ENCODE peak calls at places on chromosomes 16 and 17, in seven cellular contexts. One of them, this sample, is unnamed. For H3K4me1, the result is how much of the 10 kb centered on the place peaks cover.

GRCh38 chr17:34850964-34851363 is 110.3 kb downstream of the CCT6B start:
- DNase-seq in hepatocyte: no peak
- DNase-seq in PC-9: no peak
- DNase-seq in stomach: no peak
- DNase-seq in heart left ventricle: no peak
- DNase-seq in K562: no peak
- DNase-seq in A549: no peak
- DNase-seq in this sample: no peak

GRCh38 chr17:66944365-66945203 is 19.9 kb upstream of the CACNG4 start:
- DNase-seq in K562: no peak
- DNase-seq in hepatocyte: peak
- DNase-seq in heart left ventricle: no peak
- DNase-seq in stomach: no peak
- DNase-seq in PC-9: peak
- DNase-seq in A549: no peak
- DNase-seq in this sample: no peak

GRCh38 chr17:75691371-75692290 is 24.5 kb downstream of the SAP30BP start:
- DNase-seq in heart left ventricle: no peak
- DNase-seq in K562: no peak
- DNase-seq in hepatocyte: no peak
- DNase-seq in A549: no peak
- DNase-seq in PC-9: no peak
- DNase-seq in stomach: no peak
- DNase-seq in this sample: no peak

GRCh38 chr17:75430159-75430748 is 24.8 kb upstream of the GRB2 start:
- DNase-seq in PC-9: peak
- DNase-seq in hepatocyte: peak
- DNase-seq in stomach: no peak
- DNase-seq in A549: peak
- DNase-seq in K562: peak
- DNase-seq in heart left ventricle: no peak
- DNase-seq in this sample: peak

GRCh38 chr16:692356-693108 is 2.3 kb upstream of the WDR24 start:
- DNase-seq in stomach: no peak
- DNase-seq in hepatocyte: no peak
- DNase-seq in A549: no peak
- DNase-seq in PC-9: no peak
- DNase-seq in heart left ventricle: no peak
- DNase-seq in K562: no peak
- DNase-seq in this sample: no peak

GRCh38 chr17:7394452-7395191 is at the start of gene PLSCR3:
- DNase-seq in K562: peak
- DNase-seq in heart left ventricle: peak
- DNase-seq in stomach: peak
- DNase-seq in A549: peak
- DNase-seq in hepatocyte: peak
- DNase-seq in PC-9: peak
- DNase-seq in this sample: peak

GRCh38 chr17:18084256-18084655 is 3.5 kb upstream of the DRG2 start:
- DNase-seq in PC-9: no peak
- DNase-seq in stomach: no peak
- DNase-seq in hepatocyte: peak
- DNase-seq in A549: no peak
- DNase-seq in K562: no peak
- DNase-seq in heart left ventricle: no peak
- DNase-seq in this sample: no peak

GRCh38 chr16:64740261-64740660 is 381.6 kb downstream of the CDH11 start:
- DNase-seq in hepatocyte: no peak
- DNase-seq in heart left ventricle: no peak
- DNase-seq in PC-9: no peak
- DNase-seq in stomach: no peak
- DNase-seq in K562: no peak
- DNase-seq in A549: no peak
- DNase-seq in this sample: no peak

GRCh38 chr16:75703341-75703740 is 2.1 kb upstream of the DUXB start:
- DNase-seq in heart left ventricle: no peak
- DNase-seq in stomach: no peak
- DNase-seq in K562: no peak
- DNase-seq in PC-9: no peak
- DNase-seq in A549: no peak
- DNase-seq in hepatocyte: no peak
- DNase-seq in this sample: no peak

GRCh38 chr17:34306466-34306865 is 12.8 kb upstream of the CCL8 start:
- DNase-seq in stomach: no peak
- DNase-seq in heart left ventricle: no peak
- DNase-seq in A549: peak
- DNase-seq in hepatocyte: peak
- DNase-seq in K562: no peak
- DNase-seq in PC-9: no peak
- DNase-seq in this sample: no peak

GRCh38 chr16:56830669-56831068 is 34.3 kb upstream of the SLC12A3 start:
- DNase-seq in stomach: no peak
- DNase-seq in PC-9: no peak
- DNase-seq in K562: no peak
- DNase-seq in A549: no peak
- DNase-seq in heart left ventricle: no peak
- DNase-seq in hepatocyte: no peak
- DNase-seq in this sample: no peak

GRCh38 chr17:310111-311010 is 42.2 kb downstream of the RPH3AL start:
- DNase-seq in K562: no peak
- DNase-seq in PC-9: no peak
- DNase-seq in stomach: no peak
- DNase-seq in hepatocyte: no peak
- DNase-seq in heart left ventricle: no peak
- DNase-seq in A549: no peak
- DNase-seq in this sample: no peak

GRCh38 chr16:48525201-48526057 is 84.6 kb downstream of the N4BP1 start:
- DNase-seq in PC-9: no peak
- DNase-seq in stomach: no peak
- DNase-seq in K562: no peak
- DNase-seq in A549: no peak
- DNase-seq in heart left ventricle: no peak
- DNase-seq in hepatocyte: no peak
- DNase-seq in this sample: no peak

GRCh38 chr17:34312080-34312479 is 7.2 kb upstream of the CCL8 start:
- DNase-seq in stomach: no peak
- DNase-seq in heart left ventricle: no peak
- DNase-seq in A549: peak
- DNase-seq in hepatocyte: no peak
- DNase-seq in K562: no peak
- DNase-seq in PC-9: no peak
- DNase-seq in this sample: no peak

GRCh38 chr16:78906135-78906534 is 694.4 kb downstream of the MAF start:
- DNase-seq in hepatocyte: no peak
- DNase-seq in K562: no peak
- DNase-seq in A549: no peak
- DNase-seq in heart left ventricle: no peak
- DNase-seq in stomach: no peak
- DNase-seq in PC-9: no peak
- DNase-seq in this sample: no peak

GRCh38 chr17:32445976-32446375 is 1.7 kb downstream of the PSMD11 start:
- DNase-seq in PC-9: no peak
- DNase-seq in K562: no peak
- DNase-seq in A549: peak
- DNase-seq in heart left ventricle: no peak
- DNase-seq in stomach: no peak
- DNase-seq in hepatocyte: no peak
- DNase-seq in this sample: no peak

GRCh38 chr16:56191807-56192643 is 736 bp downstream of the GNAO1 start:
- DNase-seq in K562: no peak
- DNase-seq in stomach: no peak
- DNase-seq in A549: no peak
- DNase-seq in PC-9: no peak
- DNase-seq in hepatocyte: peak
- DNase-seq in heart left ventricle: no peak
- DNase-seq in this sample: no peak

DNA sequence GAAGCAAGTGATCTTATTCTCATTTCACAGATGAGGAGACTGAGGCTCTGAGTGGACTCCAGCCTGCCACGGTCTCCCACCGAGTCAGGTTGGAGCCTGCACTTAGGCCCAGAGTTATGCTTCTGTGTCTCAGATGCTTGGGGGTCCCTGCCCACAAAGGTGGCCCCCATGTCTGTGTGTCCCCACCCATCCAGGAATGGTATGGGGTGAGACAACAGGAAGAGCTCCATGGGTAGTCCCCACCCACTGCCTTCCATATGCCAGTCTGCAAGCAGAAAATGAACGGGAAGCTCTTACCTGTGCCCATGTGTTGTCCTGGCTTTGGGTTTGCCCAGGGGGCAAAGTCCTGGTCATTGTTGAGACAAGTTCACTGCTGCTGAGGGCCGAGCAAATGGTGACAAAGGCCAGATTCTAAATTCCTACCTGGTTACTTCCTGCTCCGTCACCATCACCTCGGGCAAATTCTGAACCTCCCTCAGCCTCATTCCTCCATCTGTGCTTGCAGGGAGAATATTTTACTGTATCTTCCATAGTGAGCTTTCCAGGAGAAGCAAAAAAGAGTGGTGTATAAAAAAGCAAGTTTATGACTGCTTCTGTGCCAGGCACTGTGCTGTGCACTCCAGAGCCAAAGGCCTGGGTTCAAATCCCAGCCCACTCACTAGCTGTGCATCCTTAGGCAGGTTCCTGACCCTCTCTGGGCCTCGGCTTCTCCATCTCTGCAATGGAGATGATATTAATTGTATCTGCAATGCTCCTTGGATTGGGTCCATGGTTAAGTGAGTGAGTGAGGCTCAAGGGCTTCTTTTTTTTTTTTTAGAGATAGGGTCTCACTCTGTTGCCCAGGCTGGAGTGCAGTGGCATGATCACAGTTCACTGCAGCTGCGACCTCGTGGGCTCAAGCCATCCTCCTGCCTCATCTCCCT is 9.3 kb downstream of the IL4R start:
- DNase-seq in PC-9: peak
- DNase-seq in K562: no peak
- DNase-seq in stomach: peak
- DNase-seq in hepatocyte: peak
- DNase-seq in heart left ventricle: no peak
- DNase-seq in A549: no peak
- DNase-seq in this sample: peak
- H3K4me1 ChIP-seq in PC-9: half or more
- H3K4me1 ChIP-seq in K562: under half
- H3K4me1 ChIP-seq in stomach: half or more
- H3K4me1 ChIP-seq in hepatocyte: under half
- H3K4me1 ChIP-seq in heart left ventricle: under half
- H3K4me1 ChIP-seq in A549: under half
- H3K4me1 ChIP-seq in this sample: under half

GRCh38 chr16:49664221-49665215 is 191.4 kb downstream of the ZNF423 start:
- DNase-seq in heart left ventricle: peak
- DNase-seq in PC-9: no peak
- DNase-seq in stomach: no peak
- DNase-seq in A549: no peak
- DNase-seq in hepatocyte: peak
- DNase-seq in K562: no peak
- DNase-seq in this sample: no peak
- H3K4me3 ChIP-seq in heart left ventricle: peak
- H3K4me3 ChIP-seq in PC-9: no peak
- H3K4me3 ChIP-seq in stomach: peak
- H3K4me3 ChIP-seq in A549: no peak
- H3K4me3 ChIP-seq in hepatocyte: no peak
- H3K4me3 ChIP-seq in K562: no peak
- H3K4me3 ChIP-seq in this sample: no peak

GRCh38 chr17:80185968-80186367 is 16.1 kb downstream of the CARD14 start:
- DNase-seq in PC-9: no peak
- DNase-seq in heart left ventricle: no peak
- DNase-seq in K562: no peak
- DNase-seq in stomach: no peak
- DNase-seq in A549: no peak
- DNase-seq in hepatocyte: no peak
- DNase-seq in this sample: no peak

GRCh38 chr17:80183581-80184422 is 14.0 kb downstream of the CARD14 start:
- DNase-seq in K562: no peak
- DNase-seq in A549: no peak
- DNase-seq in hepatocyte: no peak
- DNase-seq in PC-9: no peak
- DNase-seq in stomach: no peak
- DNase-seq in heart left ventricle: no peak
- DNase-seq in this sample: no peak

GRCh38 chr17:80182845-80183223 is 13.0 kb downstream of the CARD14 start:
- DNase-seq in K562: no peak
- DNase-seq in stomach: no peak
- DNase-seq in PC-9: no peak
- DNase-seq in A549: no peak
- DNase-seq in heart left ventricle: no peak
- DNase-seq in hepatocyte: no peak
- DNase-seq in this sample: no peak

GRCh38 chr17:80182118-80182844 is 12.5 kb downstream of the CARD14 start:
- DNase-seq in A549: no peak
- DNase-seq in stomach: no peak
- DNase-seq in heart left ventricle: no peak
- DNase-seq in K562: no peak
- DNase-seq in hepatocyte: no peak
- DNase-seq in PC-9: no peak
- DNase-seq in this sample: no peak

DNA sequence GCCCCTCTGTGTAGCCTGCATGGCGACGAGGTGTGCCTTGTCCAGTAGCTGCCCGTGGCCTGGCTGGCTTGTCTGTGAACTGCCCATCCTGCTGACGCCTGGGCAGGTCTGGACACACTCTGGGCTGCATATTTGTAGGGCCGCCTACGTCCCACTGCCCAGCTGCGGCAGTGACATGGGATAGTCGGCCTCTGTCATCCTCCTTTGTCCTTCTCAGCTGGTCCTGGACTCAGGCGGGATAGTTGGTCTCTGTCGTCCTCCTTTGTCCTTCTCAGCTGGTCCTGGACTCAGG is 14.5 kb downstream of the CARD14 start:
- DNase-seq in heart left ventricle: no peak
- DNase-seq in K562: no peak
- DNase-seq in hepatocyte: no peak
- DNase-seq in PC-9: no peak
- DNase-seq in stomach: no peak
- DNase-seq in A549: no peak
- DNase-seq in this sample: no peak
- TF ChIP-seq CTCF in heart left ventricle: no peak
- TF ChIP-seq CTCF in K562: no peak
- TF ChIP-seq CTCF in hepatocyte: no peak
- TF ChIP-seq CTCF in PC-9: no peak
- TF ChIP-seq CTCF in stomach: no peak
- TF ChIP-seq CTCF in A549: no peak
- TF ChIP-seq CTCF in this sample: no peak

GRCh38 chr16:11078812-11079459 is 134.6 kb downstream of the CLEC16A start:
- DNase-seq in A549: no peak
- DNase-seq in stomach: no peak
- DNase-seq in PC-9: no peak
- DNase-seq in heart left ventricle: peak
- DNase-seq in hepatocyte: peak
- DNase-seq in K562: no peak
- DNase-seq in this sample: no peak

GRCh38 chr16:11082108-11082859 is 137.9 kb downstream of the CLEC16A start:
- DNase-seq in heart left ventricle: no peak
- DNase-seq in PC-9: no peak
- DNase-seq in A549: no peak
- DNase-seq in hepatocyte: no peak
- DNase-seq in stomach: no peak
- DNase-seq in K562: no peak
- DNase-seq in this sample: no peak

GRCh38 chr16:11080999-11081630 is 136.8 kb downstream of the CLEC16A start:
- DNase-seq in PC-9: no peak
- DNase-seq in hepatocyte: no peak
- DNase-seq in K562: no peak
- DNase-seq in A549: no peak
- DNase-seq in heart left ventricle: no peak
- DNase-seq in stomach: no peak
- DNase-seq in this sample: no peak

GRCh38 chr16:11079657-11080187 is 135.4 kb downstream of the CLEC16A start:
- DNase-seq in A549: no peak
- DNase-seq in stomach: no peak
- DNase-seq in heart left ventricle: no peak
- DNase-seq in PC-9: no peak
- DNase-seq in K562: no peak
- DNase-seq in hepatocyte: peak
- DNase-seq in this sample: no peak

GRCh38 chr16:11080327-11080967 is 136.1 kb downstream of the CLEC16A start:
- DNase-seq in stomach: no peak
- DNase-seq in PC-9: no peak
- DNase-seq in heart left ventricle: no peak
- DNase-seq in K562: no peak
- DNase-seq in A549: no peak
- DNase-seq in hepatocyte: no peak
- DNase-seq in this sample: no peak
- H3K4me1 ChIP-seq in stomach: half or more
- H3K4me1 ChIP-seq in PC-9: under half
- H3K4me1 ChIP-seq in heart left ventricle: under half
- H3K4me1 ChIP-seq in K562: under half
- H3K4me1 ChIP-seq in A549: under half
- H3K4me1 ChIP-seq in hepatocyte: half or more
- H3K4me1 ChIP-seq in this sample: under half